ENCODE peak calls at places on chromosomes 4 and X, in ten cellular contexts. B is brain microvascular endothelial cell, S is cardiac muscle cell, A is thoracic aorta, T is K562, L is mesendoderm, F is aorta, K is left lung, I is left ventricle myocardium inferior, Z is kidney. Y is an unnamed sample.

GRCh38 chr4:120517966-120518365 is 404.6 kb downstream of the PRDM5 start:
- DNase-seq in I (no peak), A (peak), S (no peak), K (no peak), T (no peak), L (peak), F (no peak), B (peak), Z (no peak), Y (peak)

GRCh38 chrX:69505772-69506616 is 1.9 kb downstream of the NALF2 start:
- DNase-seq in Z (no peak), K (no peak), T (no peak), S (no peak), L (no peak), F (no peak), I (no peak), B (no peak), A (no peak), Y (no peak)

GRCh38 chr4:139814285-139815015 is 148.8 kb downstream of the MGST2 start:
- DNase-seq in S (peak), A (no peak), T (no peak), I (no peak), L (no peak), B (no peak), K (no peak), Z (no peak), F (no peak), Y (no peak)

GRCh38 chrX:30659421-30659820 is 6.2 kb downstream of the GK start:
- DNase-seq in S (no peak), Z (no peak), L (no peak), K (no peak), I (no peak), T (peak), A (no peak), B (peak), F (no peak), Y (peak)

GRCh38 chr4:64670647-64671046 is 261.4 kb upstream of the TECRL start:
- DNase-seq in K (no peak), B (no peak), Z (peak), L (no peak), I (no peak), A (no peak), S (no peak), T (no peak), F (no peak), Y (no peak)

GRCh38 chr4:147581601-147582350 is 35.4 kb upstream of the TMEM184C start:
- DNase-seq in K (no peak), B (peak), A (no peak), I (no peak), Z (no peak), L (no peak), S (no peak), T (peak), F (no peak), Y (no peak)

GRCh38 chrX:23727206-23727605 is 15.9 kb downstream of the ACOT9 start:
- DNase-seq in B (no peak), Z (no peak), S (no peak), L (no peak), T (no peak), F (no peak), K (no peak), I (no peak), A (no peak), Y (no peak)

GRCh38 chrX:118347131-118347530 is 1.2 kb downstream of the WDR44 start:
- DNase-seq in K (no peak), T (peak), B (peak), F (no peak), I (no peak), S (peak), L (peak), A (no peak), Z (no peak), Y (peak)

GRCh38 chr4:100898844-100899243 is 381.0 kb upstream of the EMCN start:
- DNase-seq in K (no peak), Z (no peak), I (no peak), T (no peak), B (no peak), A (no peak), F (no peak), S (no peak), L (no peak), Y (no peak)

GRCh38 chr4:71254451-71255012 is 84.3 kb upstream of the SLC4A4 start:
- DNase-seq in L (no peak), I (no peak), Z (no peak), A (no peak), T (no peak), B (no peak), S (no peak), F (no peak), K (no peak), Y (no peak)

GRCh38 chr4:162523171-162523570 is 359.4 kb upstream of the FSTL5 start:
- DNase-seq in K (no peak), B (no peak), Z (no peak), I (no peak), F (no peak), A (no peak), L (no peak), S (no peak), T (no peak), Y (no peak)

GRCh38 chr4:164937576-164938270 is 39.7 kb downstream of the TRIM61 start:
- DNase-seq in A (no peak), F (no peak), Z (no peak), K (no peak), S (peak), B (peak), L (peak), T (peak), I (no peak), Y (peak)

GRCh38 chr4:152850377-152850776 is 70.6 kb downstream of the ARFIP1 start:
- DNase-seq in K (peak), A (no peak), B (peak), F (no peak), S (peak), Z (peak), I (no peak), L (peak), T (peak), Y (no peak)

GRCh38 chr4:8832130-8832930 is 39.3 kb downstream of the HMX1 start:
- DNase-seq in S (no peak), B (no peak), L (no peak), T (no peak), I (no peak), K (peak), A (no peak), F (peak), Z (peak), Y (no peak)

GRCh38 chr4:152398060-152398459 is 137.8 kb downstream of the FBXW7 start:
- DNase-seq in A (no peak), Z (no peak), L (no peak), K (no peak), B (no peak), T (peak), I (no peak), F (no peak), S (peak), Y (no peak)

GRCh38 chrX:50432760-50433377 is 37.8 kb downstream of the DGKK start:
- DNase-seq in L (peak), B (no peak), S (peak), A (no peak), T (no peak), K (no peak), I (no peak), F (no peak), Z (no peak), Y (no peak)

GRCh38 chr4:106315476-106315967 is 487 bp downstream of the TBCK start:
- DNase-seq in L (no peak), F (peak), A (no peak), S (no peak), T (no peak), I (no peak), Z (no peak), B (peak), K (no peak), Y (no peak)

GRCh38 chrX:130120746-130121504 is 10.6 kb upstream of the ELF4 start:
- DNase-seq in Z (peak), L (peak), F (peak), K (peak), T (peak), A (peak), I (peak), B (no peak), S (peak), Y (peak)

GRCh38 chr4:97576955-97577354 is 566.3 kb downstream of the STPG2 start:
- DNase-seq in T (no peak), B (no peak), S (no peak), Z (no peak), K (no peak), F (no peak), A (no peak), L (no peak), I (no peak), Y (no peak)

GRCh38 chrX:15269618-15270521 is at the start of gene ASB9:
- DNase-seq in L (peak), T (peak), I (no peak), S (peak), B (peak), Z (peak), K (peak), A (no peak), F (no peak), Y (peak)

GRCh38 chr4:177862541-177863176 is 420.4 kb upstream of the AGA start:
- DNase-seq in A (no peak), F (no peak), I (peak), L (no peak), B (no peak), S (no peak), Z (peak), K (no peak), T (no peak), Y (no peak)

GRCh38 chrX:134013092-134013497 is 27.7 kb upstream of the GPC3 start:
- DNase-seq in K (no peak), T (no peak), A (no peak), Z (no peak), S (no peak), B (peak), F (no peak), I (no peak), L (no peak), Y (no peak)

GRCh38 chrX:33133320-33133719 is 78.0 kb downstream of the DMD start:
- DNase-seq in B (no peak), T (no peak), I (no peak), A (no peak), Z (no peak), K (no peak), F (no peak), S (no peak), L (no peak), Y (no peak)

GRCh38 chr4:168221298-168221697 is 97.3 kb downstream of the DDX60 start:
- DNase-seq in F (no peak), A (no peak), I (no peak), B (peak), L (no peak), K (no peak), Z (no peak), S (no peak), T (no peak), Y (no peak)

GRCh38 chrX:21738145-21738949 is 19.6 kb downstream of the SMPX start:
- DNase-seq in B (no peak), L (peak), T (no peak), K (no peak), Z (no peak), A (no peak), F (no peak), I (no peak), S (peak), Y (no peak)

GRCh38 chr4:61185288-61185687 is 14.8 kb upstream of the ADGRL3 start:
- DNase-seq in I (no peak), B (no peak), L (no peak), S (no peak), A (no peak), K (no peak), Z (no peak), F (no peak), T (no peak), Y (no peak)

GRCh38 chr4:185825737-185826136 is 13.7 kb upstream of the SORBS2 start:
- DNase-seq in L (no peak), A (no peak), F (no peak), Z (no peak), S (no peak), T (no peak), I (no peak), K (no peak), B (no peak), Y (no peak)

DNA sequence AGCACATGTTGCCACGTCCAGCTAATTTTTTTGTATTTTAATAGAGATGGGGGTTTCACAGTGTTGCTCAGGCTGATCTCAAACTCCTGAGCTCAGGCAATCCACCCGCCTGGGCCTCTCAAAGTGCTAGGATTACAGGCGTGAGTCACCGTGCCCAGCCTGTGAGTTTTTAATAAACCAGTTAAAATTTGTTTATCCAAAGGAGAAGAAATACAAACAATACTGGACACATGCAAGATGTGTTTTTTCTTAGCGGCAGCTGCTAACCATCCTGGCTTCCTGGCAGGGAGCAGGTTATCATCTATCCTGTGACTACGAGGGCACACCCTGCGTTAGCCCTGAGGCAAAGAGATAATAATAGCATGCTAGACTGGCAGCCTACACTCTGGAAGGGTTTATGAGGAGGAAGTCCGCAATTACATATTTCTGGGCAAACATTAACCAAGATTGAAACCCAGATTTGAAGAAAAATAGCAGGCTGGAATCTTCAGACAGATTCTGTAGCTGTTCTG is 191.4 kb downstream of the SPRY1 start:
- DNase-seq in I (no peak), F (no peak), L (no peak), B (peak), K (peak), A (no peak), T (peak), S (no peak), Z (no peak), Y (peak)
- H3K27ac ChIP-seq in I (peak), F (peak), L (no peak), B (peak), K (no peak), A (peak), T (no peak), S (no peak), Z (peak), Y (peak)

DNA sequence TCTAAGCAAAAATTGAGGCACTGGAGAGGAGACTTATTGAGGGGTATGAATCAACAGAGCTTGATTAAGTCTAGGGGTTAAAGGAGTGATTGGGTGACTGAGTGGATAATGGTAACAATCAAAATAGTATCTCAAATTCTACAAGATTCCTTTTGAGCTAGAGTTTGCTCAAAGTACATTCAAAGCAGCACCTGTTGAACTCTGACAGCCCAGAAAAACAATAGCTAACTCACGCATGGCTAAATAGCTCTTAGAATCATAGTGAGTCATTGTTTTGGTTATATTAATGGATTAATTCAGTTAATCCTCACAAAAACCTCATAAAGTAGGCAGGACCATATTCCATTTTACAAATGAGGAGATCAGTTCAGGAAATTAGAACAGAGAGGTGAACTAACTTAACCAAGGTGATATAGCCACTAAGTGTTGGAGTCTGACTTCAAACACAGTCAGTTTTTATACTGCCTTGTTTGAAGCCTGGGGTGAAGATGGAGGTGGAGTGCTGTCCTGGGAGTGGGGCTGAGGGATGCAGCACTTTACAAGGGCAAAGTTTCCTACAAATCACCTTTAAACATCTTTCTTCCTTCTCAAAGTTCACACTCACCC is 35.9 kb upstream of the PPM1K start:
- DNase-seq in Z (no peak), T (no peak), K (no peak), B (peak), S (no peak), L (peak), A (no peak), F (no peak), I (no peak), Y (no peak)
- H3K27ac ChIP-seq in Z (no peak), T (no peak), K (no peak), B (no peak), S (no peak), L (peak), A (no peak), F (no peak), I (peak), Y (peak)

GRCh38 chr4:94448815-94449375 is 2.8 kb upstream of the PDLIM5 start:
- DNase-seq in I (no peak), A (no peak), B (no peak), L (peak), S (no peak), K (no peak), T (no peak), F (no peak), Z (no peak), Y (no peak)

GRCh38 chr4:94446386-94446785 is 5.4 kb upstream of the PDLIM5 start:
- DNase-seq in S (no peak), B (peak), K (no peak), I (no peak), T (no peak), A (no peak), L (no peak), Z (no peak), F (no peak), Y (no peak)

GRCh38 chr4:94444771-94445170 is 7.0 kb upstream of the PDLIM5 start:
- DNase-seq in L (no peak), S (no peak), K (no peak), F (no peak), Z (no peak), B (no peak), T (no peak), I (no peak), A (no peak), Y (no peak)

GRCh38 chr4:94451051-94451404 is 714 bp upstream of the PDLIM5 start:
- DNase-seq in K (no peak), Z (no peak), A (no peak), B (no peak), S (no peak), L (no peak), T (no peak), I (no peak), F (no peak), Y (no peak)

DNA sequence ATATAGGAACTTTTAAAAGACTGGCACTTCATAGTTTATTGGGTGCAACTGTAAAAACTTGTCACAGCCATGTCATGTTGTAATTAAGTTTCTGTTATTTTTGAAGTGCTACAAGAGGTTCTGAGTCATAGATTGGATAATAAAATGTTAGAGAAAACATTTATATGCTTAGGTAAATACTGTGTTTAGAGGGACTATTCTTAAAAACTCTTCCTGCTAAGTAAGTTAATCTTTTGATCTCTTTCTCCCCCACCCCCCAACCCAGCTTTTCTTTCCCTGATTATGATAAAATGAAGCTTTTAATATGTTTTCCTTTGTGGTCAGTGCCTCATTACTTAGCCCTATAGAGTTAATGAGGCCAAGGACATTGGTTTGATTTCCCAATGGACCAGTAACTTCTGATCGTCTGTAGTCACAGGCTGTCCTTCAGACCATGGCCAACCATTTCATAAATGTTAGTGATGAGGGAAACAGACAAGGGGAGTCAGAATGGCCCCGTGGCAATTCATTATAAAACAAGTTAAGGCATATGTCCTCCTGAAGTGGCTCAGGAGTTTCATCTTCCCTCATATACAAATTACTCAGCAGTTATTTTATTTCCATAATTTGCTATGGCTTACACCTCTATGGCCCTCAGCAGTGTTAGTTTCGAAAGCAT is 3.9 kb upstream of the PDLIM5 start:
- DNase-seq in B (no peak), L (no peak), T (no peak), I (no peak), K (no peak), F (no peak), S (no peak), Z (no peak), A (no peak), Y (no peak)
- H3K27ac ChIP-seq in B (no peak), L (no peak), T (no peak), I (peak), K (no peak), F (no peak), S (no peak), Z (no peak), A (peak), Y (no peak)

GRCh38 chrX:135328421-135329005 is 19.2 kb downstream of the ETDC start:
- DNase-seq in S (no peak), B (no peak), K (no peak), F (no peak), T (no peak), Z (no peak), I (no peak), A (no peak), L (no peak), Y (no peak)

GRCh38 chrX:135330709-135331108 is 21.4 kb downstream of the ETDC start:
- DNase-seq in K (no peak), Z (no peak), S (no peak), A (no peak), T (no peak), B (no peak), I (no peak), L (no peak), F (no peak), Y (no peak)

GRCh38 chrX:135327299-135327698 is 18.0 kb downstream of the ETDC start:
- DNase-seq in T (no peak), S (no peak), B (peak), A (no peak), L (no peak), Z (no peak), I (no peak), F (no peak), K (no peak), Y (peak)

GRCh38 chrX:135331525-135331924 is 22.2 kb downstream of the ETDC start:
- DNase-seq in F (no peak), S (no peak), I (no peak), L (peak), A (no peak), T (no peak), B (no peak), Z (no peak), K (no peak), Y (no peak)
- H3K27ac ChIP-seq in F (no peak), S (no peak), I (no peak), L (no peak), A (no peak), T (no peak), B (no peak), Z (no peak), K (no peak), Y (no peak)

GRCh38 chr4:150108693-150109092 is 30.4 kb downstream of the DCLK2 start:
- DNase-seq in I (no peak), Z (no peak), T (no peak), L (no peak), F (no peak), A (no peak), B (no peak), K (no peak), S (no peak), Y (no peak)
- H3K27ac ChIP-seq in I (no peak), Z (no peak), T (no peak), L (no peak), F (no peak), A (no peak), B (no peak), K (no peak), S (no peak), Y (no peak)

GRCh38 chr4:1768367-1769034 is 24.6 kb upstream of the FGFR3 start:
- DNase-seq in T (no peak), F (no peak), L (no peak), B (no peak), A (no peak), Z (no peak), I (no peak), K (peak), S (no peak), Y (no peak)
- H3K27ac ChIP-seq in T (no peak), F (no peak), L (no peak), B (no peak), A (no peak), Z (no peak), I (no peak), K (peak), S (no peak), Y (no peak)

DNA sequence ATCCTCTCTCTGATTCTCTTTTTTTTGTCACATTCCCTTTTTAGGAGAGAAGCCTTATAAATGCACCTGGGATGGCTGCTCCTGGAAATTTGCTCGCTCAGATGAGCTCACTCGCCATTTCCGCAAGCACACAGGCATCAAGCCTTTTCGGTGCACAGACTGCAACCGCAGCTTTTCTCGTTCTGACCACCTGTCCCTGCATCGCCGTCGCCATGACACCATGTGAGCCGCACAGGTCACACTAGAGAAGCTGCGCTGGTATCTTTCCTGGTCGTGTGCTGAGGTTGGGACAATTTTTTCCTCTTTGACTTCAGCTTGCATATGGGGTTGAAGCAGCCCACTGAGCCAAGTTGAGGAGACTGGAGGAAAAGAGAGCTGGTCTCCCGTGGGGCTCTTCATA is 52.1 kb downstream of the KLF8 start:
- DNase-seq in B (no peak), A (no peak), F (peak), T (no peak), Z (peak), S (no peak), L (no peak), I (no peak), K (no peak), Y (no peak)
- H3K27ac ChIP-seq in B (no peak), A (no peak), F (no peak), T (no peak), Z (no peak), S (no peak), L (no peak), I (no peak), K (no peak), Y (no peak)

GRCh38 chr4:137474711-137475301 is 57.5 kb downstream of the PCDH18 start:
- DNase-seq in I (no peak), B (peak), A (no peak), L (no peak), F (no peak), S (peak), K (no peak), Z (no peak), T (no peak), Y (no peak)
- H3K27ac ChIP-seq in I (peak), B (no peak), A (no peak), L (no peak), F (no peak), S (no peak), K (no peak), Z (no peak), T (no peak), Y (no peak)

Y was measured in SJSA1.